ENCODE peak calls at places on chromosomes 6 and 20, in five cellular contexts. E is HL-60, R is GM12878, O is transverse colon, M is Panc1. W is an unnamed sample.

GRCh38 chr6:121110733-121111132 is 223.5 kb downstream of the TBC1D32 start:
- DNase-seq in E (no peak), R (no peak), O (no peak), M (no peak), W (no peak)

GRCh38 chr20:4150095-4150492 is 134.7 kb upstream of the RNF24 start:
- DNase-seq in E (no peak), R (no peak), O (no peak), M (no peak), W (no peak)

GRCh38 chr6:40806479-40806878 is 219.3 kb upstream of the LRFN2 start:
- DNase-seq in E (no peak), R (no peak), O (no peak), M (no peak), W (no peak)

GRCh38 chr6:146550911-146551310 is 7.3 kb downstream of the RAB32 start:
- DNase-seq in E (no peak), R (no peak), O (no peak), M (no peak), W (no peak)

GRCh38 chr6:103327079-103327478 is 1532.6 kb downstream of the HACE1 start:
- DNase-seq in E (no peak), R (no peak), O (no peak), M (no peak), W (no peak)

GRCh38 chr6:33172307-33173227 is 19.7 kb downstream of the COL11A2 start:
- DNase-seq in E (peak; percentile 28), R (no peak), O (no peak), M (no peak), W (no peak)

GRCh38 chr6:137904822-137905617 is 38.0 kb downstream of the TNFAIP3 start:
- DNase-seq in E (no peak), R (no peak), O (peak; percentile 36), M (no peak), W (no peak)

GRCh38 chr6:148144917-148145521 is 197.6 kb upstream of the SASH1 start:
- DNase-seq in E (peak; percentile 65), R (no peak), O (peak; percentile 72), M (peak; percentile 39), W (no peak)

GRCh38 chr6:10999994-11000393 is 44.1 kb downstream of the ELOVL2 start:
- DNase-seq in E (no peak), R (no peak), O (no peak), M (no peak), W (no peak)

GRCh38 chr6:10210052-10210451 is 204.8 kb downstream of the TFAP2A start:
- DNase-seq in E (no peak), R (no peak), O (no peak), M (no peak), W (no peak)

GRCh38 chr20:55632592-55632991 is 372.7 kb downstream of the CBLN4 start:
- DNase-seq in E (no peak), R (no peak), O (no peak), M (no peak), W (no peak)

GRCh38 chr6:117195728-117196127 is 69.6 kb upstream of the VGLL2 start:
- DNase-seq in E (no peak), R (no peak), O (no peak), M (no peak), W (no peak)

GRCh38 chr20:13302647-13303425 is 81.8 kb downstream of the ISM1 start:
- DNase-seq in E (peak; percentile 23), R (no peak), O (peak; percentile 32), M (no peak), W (no peak)

GRCh38 chr6:127869183-127869582 is 31.7 kb downstream of the THEMIS start:
- DNase-seq in E (no peak), R (no peak), O (no peak), M (no peak), W (no peak)

GRCh38 chr20:4065405-4065841 is 50.1 kb upstream of the RNF24 start:
- DNase-seq in E (peak; percentile 85), R (no peak), O (no peak), M (no peak), W (no peak)

GRCh38 chr6:24448396-24448795 is 41.0 kb downstream of the GPLD1 start:
- DNase-seq in E (no peak), R (no peak), O (no peak), M (no peak), W (no peak)

GRCh38 chr20:18588554-18589043 is 745 bp downstream of the DTD1 start:
- DNase-seq in E (no peak), R (no peak), O (peak; percentile 9), M (no peak), W (no peak)

GRCh38 chr6:81838031-81838430 is 85.5 kb upstream of the TENT5A start:
- DNase-seq in E (no peak), R (no peak), O (no peak), M (no peak), W (no peak)

GRCh38 chr20:45189861-45190260 is 15.2 kb downstream of the PI3 start:
- DNase-seq in E (no peak), R (no peak), O (no peak), M (no peak), W (no peak)

GRCh38 chr6:7721654-7722053 is 4.2 kb upstream of the BMP6 start:
- DNase-seq in E (no peak), R (no peak), O (no peak), M (no peak), W (no peak)

GRCh38 chr6:134046054-134046453 is 6.4 kb downstream of the SLC2A12 start:
- DNase-seq in E (no peak), R (no peak), O (no peak), M (no peak), W (no peak)

GRCh38 chr6:119138906-119139541 is 60.6 kb upstream of the FAM184A start:
- DNase-seq in E (no peak), R (no peak), O (no peak), M (no peak), W (no peak)

GRCh38 chr6:56475736-56476457 is 166.8 kb downstream of the DST start:
- DNase-seq in E (no peak), R (no peak), O (peak; percentile 10), M (no peak), W (no peak)

GRCh38 chr6:163387317-163387716 is 27.2 kb upstream of the QKI start:
- DNase-seq in E (no peak), R (no peak), O (no peak), M (no peak), W (no peak)

GRCh38 chr6:48979085-48979484 is 484.0 kb downstream of the MMUT start:
- DNase-seq in E (no peak), R (no peak), O (no peak), M (no peak), W (no peak)

GRCh38 chr6:32194825-32195651 is 2.6 kb upstream of the GPSM3 start:
- DNase-seq in E (peak; percentile 65), R (no peak), O (peak; percentile 44), M (no peak), W (no peak)

GRCh38 chr6:84809504-84809903 is 45.1 kb upstream of the TBX18 start:
- DNase-seq in E (no peak), R (no peak), O (no peak), M (no peak), W (no peak)

GRCh38 chr20:49397525-49397924 is 84.9 kb downstream of the KCNB1 start:
- DNase-seq in E (no peak), R (no peak), O (no peak), M (no peak), W (no peak)

GRCh38 chr6:133512410-133513016 is 271.4 kb downstream of the EYA4 start:
- DNase-seq in E (peak; percentile 24), R (no peak), O (peak; percentile 30), M (peak; percentile 33), W (no peak)

GRCh38 chr6:77334093-77334492 is 129.2 kb downstream of the HTR1B start:
- DNase-seq in E (no peak), R (no peak), O (no peak), M (no peak), W (no peak)

GRCh38 chr20:58646703-58647102 is 4.4 kb upstream of the STX16 start:
- DNase-seq in E (no peak), R (no peak), O (no peak), M (no peak), W (no peak)

GRCh38 chr20:58647162-58647813 is 3.8 kb upstream of the STX16 start:
- DNase-seq in E (no peak), R (no peak), O (no peak), M (no peak), W (no peak)

GRCh38 chr20:58642465-58642864 is 8.6 kb upstream of the STX16 start:
- DNase-seq in E (no peak), R (no peak), O (no peak), M (no peak), W (no peak)

GRCh38 chr20:58647814-58648501 is 3.1 kb upstream of the STX16 start:
- DNase-seq in E (no peak), R (no peak), O (no peak), M (no peak), W (peak; percentile 90)

GRCh38 chr20:58645277-58645968 is 5.7 kb upstream of the STX16 start:
- DNase-seq in E (no peak), R (no peak), O (no peak), M (no peak), W (no peak)
- TF ChIP-seq POLR2AphosphoS5 in E (no peak), R (no peak), O (no peak), M (no peak), W (peak; percentile 50)

GRCh38 chr20:57140416-57140965 is 126.0 kb downstream of the BMP7 start:
- DNase-seq in E (no peak), R (no peak), O (no peak), M (no peak), W (no peak)
- H3K27me3 ChIP-seq in E (peaks cover 3% of the 10 kb centered on the region), R (no peaks in the 10 kb centered on the region), O (no peaks in the 10 kb centered on the region), M (peaks cover 3% of the 10 kb centered on the region), W (no peaks in the 10 kb centered on the region)

DNA sequence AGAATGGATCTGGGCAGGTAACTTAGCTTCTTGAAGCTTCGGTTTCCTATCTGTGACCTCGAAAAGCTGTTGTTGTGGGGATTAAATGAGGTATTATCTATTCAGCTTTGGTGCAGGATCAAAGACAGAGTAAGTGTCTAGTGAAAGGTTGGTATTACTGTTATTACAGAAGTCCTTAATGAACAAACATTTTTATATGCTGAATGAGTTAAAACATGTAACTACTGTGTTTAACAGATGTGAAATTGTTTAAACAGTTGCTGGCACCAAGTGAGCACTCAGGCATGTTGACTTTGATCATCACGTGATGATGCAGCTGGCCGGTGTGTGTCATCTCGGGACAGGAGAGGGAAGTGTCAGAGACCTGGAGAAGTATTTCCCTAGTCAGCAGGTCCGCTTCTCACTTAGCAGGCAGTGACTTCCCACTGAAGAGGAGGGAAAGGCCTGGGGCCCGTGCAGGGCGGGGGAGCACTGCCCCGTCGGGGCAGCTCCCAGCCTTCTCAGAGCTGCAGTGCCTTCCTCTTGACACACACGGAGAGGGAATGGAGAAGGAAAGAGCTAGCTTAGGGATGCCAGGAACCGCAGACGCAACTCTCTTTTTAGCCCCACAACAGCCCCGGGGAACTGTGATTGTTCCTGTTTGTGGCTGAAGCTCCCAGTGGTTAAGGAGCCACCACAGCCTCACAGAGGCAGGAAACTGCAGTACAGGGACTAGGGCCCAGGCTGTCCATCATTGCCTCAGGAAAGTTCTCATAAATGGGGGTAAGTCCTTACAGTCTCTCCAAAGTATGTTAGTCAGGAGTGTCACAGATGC is 18.0 kb downstream of the TUBB2A start:
- DNase-seq in E (peak; percentile 79), R (no peak), O (peak; percentile 79), M (no peak), W (no peak)
- TF ChIP-seq POLR2AphosphoS5 in E (no peak), R (no peak), O (peak; percentile 54), M (no peak), W (peak; percentile 30)

DNA sequence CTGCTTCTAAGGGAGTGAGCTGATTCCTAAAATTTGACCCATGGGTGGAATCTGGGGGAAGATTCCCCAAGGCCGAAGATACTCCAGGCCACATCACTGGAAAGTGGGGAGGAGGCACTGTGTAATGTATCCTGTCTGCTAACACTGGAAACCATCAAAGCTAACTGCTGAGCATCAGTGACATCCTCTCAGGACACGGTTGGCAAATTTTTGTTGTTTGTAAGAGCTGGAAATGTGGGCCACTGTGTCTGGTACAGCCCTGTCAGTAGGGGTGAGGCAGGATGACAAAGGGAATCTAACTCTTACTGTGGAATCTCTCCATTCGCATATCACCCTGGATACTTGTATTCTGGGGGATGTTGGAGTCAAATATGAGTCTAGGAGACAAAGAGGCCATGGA is 17.0 kb upstream of the CLPSL2 start:
- DNase-seq in E (no peak), R (no peak), O (no peak), M (no peak), W (no peak)
- H3K27me3 ChIP-seq in E (peaks cover 5% of the 10 kb centered on the region), R (peaks cover 4% of the 10 kb centered on the region), O (peaks cover 55% of the 10 kb centered on the region), M (peaks cover 7% of the 10 kb centered on the region), W (peaks cover 7% of the 10 kb centered on the region)

W was measured in esophagus muscularis mucosa.